ENCODE peak calls at places on chromosomes 5 and 9, in seven cellular contexts. One of them, this sample, is unnamed.

GRCh38 chr5:34957857-34958690 is 28.7 kb downstream of the DNAJC21 start:
- DNase-seq in IMR-90: peak; percentile 36
- DNase-seq in AG04450: no peak
- DNase-seq in cardiac fibroblast: peak; percentile 48
- DNase-seq in GM12865: peak; percentile 40
- DNase-seq in PC-9: no peak
- DNase-seq in PC-3: peak; percentile 56
- DNase-seq in this sample: peak; percentile 56

GRCh38 chr5:32837211-32837610 is 126.1 kb downstream of the NPR3 start:
- DNase-seq in cardiac fibroblast: no peak
- DNase-seq in GM12865: no peak
- DNase-seq in PC-9: no peak
- DNase-seq in AG04450: no peak
- DNase-seq in PC-3: peak; percentile 55
- DNase-seq in IMR-90: peak; percentile 11
- DNase-seq in this sample: no peak

GRCh38 chr9:112194969-112195431 is 19.9 kb upstream of the SUSD1 start:
- DNase-seq in IMR-90: peak; percentile 70
- DNase-seq in GM12865: no peak
- DNase-seq in AG04450: peak; percentile 23
- DNase-seq in PC-3: no peak
- DNase-seq in cardiac fibroblast: peak; percentile 78
- DNase-seq in PC-9: no peak
- DNase-seq in this sample: peak; percentile 59

GRCh38 chr5:168219515-168220410 is 71.7 kb upstream of the WWC1 start:
- DNase-seq in cardiac fibroblast: peak; percentile 85
- DNase-seq in PC-3: peak; percentile 74
- DNase-seq in PC-9: peak; percentile 43
- DNase-seq in IMR-90: peak; percentile 63
- DNase-seq in AG04450: peak; percentile 42
- DNase-seq in GM12865: peak; percentile 83
- DNase-seq in this sample: peak; percentile 88

GRCh38 chr9:93258818-93259489 is 75.0 kb downstream of the WNK2 start:
- DNase-seq in GM12865: no peak
- DNase-seq in IMR-90: no peak
- DNase-seq in PC-3: no peak
- DNase-seq in AG04450: no peak
- DNase-seq in cardiac fibroblast: no peak
- DNase-seq in PC-9: no peak
- DNase-seq in this sample: no peak

GRCh38 chr9:81848472-81848871 is 79.8 kb upstream of the SPATA31D4 start:
- DNase-seq in AG04450: no peak
- DNase-seq in IMR-90: peak; percentile 66
- DNase-seq in cardiac fibroblast: peak; percentile 54
- DNase-seq in PC-3: peak; percentile 44
- DNase-seq in GM12865: no peak
- DNase-seq in PC-9: no peak
- DNase-seq in this sample: peak; percentile 65

GRCh38 chr9:108271236-108271635 is 584.5 kb downstream of the ACTL7B start:
- DNase-seq in cardiac fibroblast: no peak
- DNase-seq in AG04450: no peak
- DNase-seq in PC-3: no peak
- DNase-seq in PC-9: peak; percentile 7
- DNase-seq in IMR-90: no peak
- DNase-seq in GM12865: no peak
- DNase-seq in this sample: no peak

GRCh38 chr5:76144892-76145291 is 61.7 kb downstream of the SV2C start:
- DNase-seq in PC-9: no peak
- DNase-seq in GM12865: no peak
- DNase-seq in PC-3: no peak
- DNase-seq in AG04450: no peak
- DNase-seq in IMR-90: no peak
- DNase-seq in cardiac fibroblast: no peak
- DNase-seq in this sample: no peak

GRCh38 chr5:65854931-65855330 is 71.4 kb upstream of the ERBIN start:
- DNase-seq in IMR-90: peak; percentile 84
- DNase-seq in GM12865: no peak
- DNase-seq in AG04450: no peak
- DNase-seq in PC-9: no peak
- DNase-seq in cardiac fibroblast: no peak
- DNase-seq in PC-3: no peak
- DNase-seq in this sample: peak; percentile 39

GRCh38 chr9:72363908-72364678 is 915 bp downstream of the ZFAND5 start:
- DNase-seq in AG04450: no peak
- DNase-seq in PC-9: peak; percentile 36
- DNase-seq in IMR-90: peak; percentile 61
- DNase-seq in cardiac fibroblast: peak; percentile 66
- DNase-seq in GM12865: peak; percentile 83
- DNase-seq in PC-3: peak; percentile 35
- DNase-seq in this sample: peak; percentile 73

GRCh38 chr9:72362680-72363139 is 2.3 kb downstream of the ZFAND5 start:
- DNase-seq in PC-3: peak; percentile 35
- DNase-seq in GM12865: peak; percentile 77
- DNase-seq in AG04450: no peak
- DNase-seq in cardiac fibroblast: peak; percentile 88
- DNase-seq in IMR-90: peak; percentile 76
- DNase-seq in PC-9: no peak
- DNase-seq in this sample: peak; percentile 91

GRCh38 chr9:72362118-72362531 is 2.9 kb downstream of the ZFAND5 start:
- DNase-seq in IMR-90: peak; percentile 53
- DNase-seq in PC-3: peak; percentile 30
- DNase-seq in AG04450: no peak
- DNase-seq in PC-9: no peak
- DNase-seq in GM12865: no peak
- DNase-seq in cardiac fibroblast: peak; percentile 49
- DNase-seq in this sample: peak; percentile 74

GRCh38 chr9:72363226-72363625 is 1.8 kb downstream of the ZFAND5 start:
- DNase-seq in AG04450: no peak
- DNase-seq in PC-9: no peak
- DNase-seq in GM12865: no peak
- DNase-seq in PC-3: no peak
- DNase-seq in IMR-90: no peak
- DNase-seq in cardiac fibroblast: no peak
- DNase-seq in this sample: no peak

GRCh38 chr9:72361227-72361626 is 3.8 kb downstream of the ZFAND5 start:
- DNase-seq in PC-3: no peak
- DNase-seq in PC-9: no peak
- DNase-seq in IMR-90: no peak
- DNase-seq in AG04450: no peak
- DNase-seq in cardiac fibroblast: peak; percentile 44
- DNase-seq in GM12865: no peak
- DNase-seq in this sample: peak; percentile 53
- H3K4me3 ChIP-seq in PC-3: peak overlapping the region; percentile 98
- H3K4me3 ChIP-seq in PC-9: peak overlapping the region; percentile 96
- H3K4me3 ChIP-seq in IMR-90: peak overlapping the region; percentile 99
- H3K4me3 ChIP-seq in AG04450: peak overlapping the region; percentile 67
- H3K4me3 ChIP-seq in cardiac fibroblast: peak overlapping the region; percentile 72
- H3K4me3 ChIP-seq in GM12865: peak overlapping the region; percentile 97
- H3K4me3 ChIP-seq in this sample: peak overlapping the region; percentile 96

GRCh38 chr9:94826044-94826443 is 99.5 kb downstream of the AOPEP start:
- DNase-seq in AG04450: no peak
- DNase-seq in IMR-90: no peak
- DNase-seq in cardiac fibroblast: no peak
- DNase-seq in GM12865: no peak
- DNase-seq in PC-3: no peak
- DNase-seq in PC-9: no peak
- DNase-seq in this sample: no peak

GRCh38 chr9:94825620-94825958 is 99.1 kb downstream of the AOPEP start:
- DNase-seq in PC-9: no peak
- DNase-seq in PC-3: no peak
- DNase-seq in AG04450: no peak
- DNase-seq in GM12865: no peak
- DNase-seq in cardiac fibroblast: no peak
- DNase-seq in IMR-90: no peak
- DNase-seq in this sample: no peak

GRCh38 chr9:94823710-94824109 is 97.2 kb downstream of the AOPEP start:
- DNase-seq in cardiac fibroblast: no peak
- DNase-seq in IMR-90: no peak
- DNase-seq in AG04450: no peak
- DNase-seq in PC-9: no peak
- DNase-seq in GM12865: no peak
- DNase-seq in PC-3: no peak
- DNase-seq in this sample: no peak

GRCh38 chr9:94824401-94824800 is 97.9 kb downstream of the AOPEP start:
- DNase-seq in PC-9: no peak
- DNase-seq in cardiac fibroblast: no peak
- DNase-seq in AG04450: no peak
- DNase-seq in PC-3: no peak
- DNase-seq in IMR-90: no peak
- DNase-seq in GM12865: no peak
- DNase-seq in this sample: no peak

GRCh38 chr9:94824913-94825619 is 98.6 kb downstream of the AOPEP start:
- DNase-seq in IMR-90: no peak
- DNase-seq in cardiac fibroblast: no peak
- DNase-seq in PC-3: no peak
- DNase-seq in PC-9: no peak
- DNase-seq in AG04450: no peak
- DNase-seq in GM12865: no peak
- DNase-seq in this sample: no peak
- H3K4me3 ChIP-seq in IMR-90: no peak overlapping the region
- H3K4me3 ChIP-seq in cardiac fibroblast: no peak overlapping the region
- H3K4me3 ChIP-seq in PC-3: no peak overlapping the region
- H3K4me3 ChIP-seq in PC-9: no peak overlapping the region
- H3K4me3 ChIP-seq in AG04450: no peak overlapping the region
- H3K4me3 ChIP-seq in GM12865: no peak overlapping the region
- H3K4me3 ChIP-seq in this sample: no peak overlapping the region

DNA sequence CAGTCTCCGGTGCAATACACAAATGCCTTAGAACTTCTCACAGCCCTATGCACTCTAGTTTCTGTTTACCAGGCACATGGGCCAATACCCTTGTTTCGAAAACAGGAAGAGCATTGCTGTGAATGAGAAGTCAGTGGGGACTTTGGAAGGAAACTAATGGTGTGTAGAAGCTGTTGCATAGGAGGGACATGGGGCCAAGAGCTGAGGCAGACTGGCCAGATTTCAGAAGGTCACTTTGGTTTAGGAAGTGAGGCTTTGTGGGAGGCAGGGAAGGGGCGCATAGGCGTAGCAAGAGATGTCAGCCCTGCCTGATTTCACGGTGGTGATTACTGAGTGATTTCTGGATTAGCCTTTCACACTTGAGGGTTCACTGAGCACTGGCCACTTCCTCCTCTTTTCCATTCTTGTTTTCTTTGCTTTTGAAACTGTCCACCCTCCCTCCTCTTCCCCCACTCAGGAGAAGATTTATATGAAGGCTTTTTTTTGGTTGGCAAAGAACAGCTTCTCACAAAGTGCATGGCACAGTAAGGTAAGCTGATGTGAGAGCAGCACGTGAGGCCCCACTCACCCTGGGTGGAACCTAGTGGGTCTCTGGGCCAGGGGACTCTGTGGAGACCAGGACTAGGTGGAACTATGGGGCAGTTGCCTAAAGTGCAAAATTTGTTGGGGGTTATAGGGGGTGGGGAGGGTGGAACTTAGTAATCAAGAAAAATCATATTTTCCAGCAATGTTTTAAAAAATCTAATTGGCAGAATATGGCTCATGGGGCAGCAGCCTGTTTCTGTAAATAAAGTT is 6.1 kb upstream of the TMEM252 start:
- DNase-seq in PC-3: no peak
- DNase-seq in GM12865: peak; percentile 92
- DNase-seq in IMR-90: no peak
- DNase-seq in PC-9: no peak
- DNase-seq in AG04450: no peak
- DNase-seq in cardiac fibroblast: peak; percentile 52
- DNase-seq in this sample: no peak
- H3K4me3 ChIP-seq in PC-3: no peak overlapping the region
- H3K4me3 ChIP-seq in GM12865: peak overlapping the region; percentile 39
- H3K4me3 ChIP-seq in IMR-90: no peak overlapping the region
- H3K4me3 ChIP-seq in PC-9: no peak overlapping the region
- H3K4me3 ChIP-seq in AG04450: no peak overlapping the region
- H3K4me3 ChIP-seq in cardiac fibroblast: no peak overlapping the region
- H3K4me3 ChIP-seq in this sample: no peak overlapping the region

GRCh38 chr5:36607838-36608783 is 1.7 kb downstream of the SLC1A3 start:
- DNase-seq in GM12865: no peak
- DNase-seq in IMR-90: no peak
- DNase-seq in PC-9: no peak
- DNase-seq in AG04450: no peak
- DNase-seq in PC-3: peak; percentile 61
- DNase-seq in cardiac fibroblast: no peak
- DNase-seq in this sample: peak; percentile 3
- H3K4me3 ChIP-seq in GM12865: no peak overlapping the region
- H3K4me3 ChIP-seq in IMR-90: no peak overlapping the region
- H3K4me3 ChIP-seq in PC-9: peak overlapping the region; percentile 88
- H3K4me3 ChIP-seq in AG04450: no peak overlapping the region
- H3K4me3 ChIP-seq in PC-3: peak overlapping the region; percentile 85
- H3K4me3 ChIP-seq in cardiac fibroblast: no peak overlapping the region
- H3K4me3 ChIP-seq in this sample: peak overlapping the region; percentile 91

DNA sequence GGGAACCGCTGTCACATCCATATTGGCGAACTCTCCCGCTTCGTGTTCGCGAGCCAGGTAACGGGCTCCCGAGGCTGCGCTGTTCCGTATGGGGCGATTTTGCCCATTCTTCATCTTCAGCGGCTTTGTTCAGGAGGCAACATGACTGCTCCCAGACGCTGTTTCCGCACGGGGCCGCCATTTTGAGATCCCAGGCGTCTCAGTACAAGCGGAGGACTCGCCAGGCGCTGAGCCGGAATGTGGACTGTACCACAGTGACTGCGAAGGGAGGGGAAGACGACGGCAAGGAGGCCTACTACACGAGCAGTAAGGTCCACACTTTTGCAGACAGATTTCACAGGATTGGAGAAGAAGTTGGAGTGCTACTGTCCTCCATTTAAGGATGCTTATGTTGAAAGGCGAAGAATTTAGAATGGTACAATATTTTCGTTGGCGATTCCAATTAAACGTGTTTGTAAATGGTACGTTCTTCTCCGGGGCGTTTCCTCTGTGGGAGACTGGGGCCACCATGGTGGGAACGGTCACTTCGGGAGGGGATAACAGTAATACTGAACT is 41.6 kb upstream of the ZNF300 start:
- DNase-seq in AG04450: peak; percentile 2
- DNase-seq in cardiac fibroblast: peak; percentile 95
- DNase-seq in GM12865: no peak
- DNase-seq in PC-9: no peak
- DNase-seq in IMR-90: peak; percentile 39
- DNase-seq in PC-3: no peak
- DNase-seq in this sample: no peak
- H3K4me3 ChIP-seq in AG04450: peak overlapping the region; percentile 49
- H3K4me3 ChIP-seq in cardiac fibroblast: peak overlapping the region; percentile 61
- H3K4me3 ChIP-seq in GM12865: no peak overlapping the region
- H3K4me3 ChIP-seq in PC-9: peak overlapping the region; percentile 66
- H3K4me3 ChIP-seq in IMR-90: peak overlapping the region; percentile 46
- H3K4me3 ChIP-seq in PC-3: no peak overlapping the region
- H3K4me3 ChIP-seq in this sample: peak overlapping the region; percentile 81

This sample was measured in adipocyte.